ENCODE peak calls at places on chromosomes 4 and X, in four cellular contexts. E is activated T-cell treated with anti-CD3 and anti-CD28 coated beads, Interleukin-2, amount 50 U/mL, for 24 hours; U is NCI-H1417; G is BJ. P is an unnamed sample.

GRCh38 chr4:37891221-37892159 is 606 bp downstream of the TBC1D1 start:
- DNase-seq in U (peak; percentile 65), E (peak; percentile 78), G (no peak), P (peak; percentile 32)

GRCh38 chr4:145566086-145566708 is 53.0 kb upstream of the MMAA start:
- DNase-seq in U (no peak), E (no peak), G (no peak), P (no peak)

GRCh38 chr4:141056473-141056872 is 76.8 kb downstream of the RNF150 start:
- DNase-seq in G (no peak), E (no peak), U (no peak), P (no peak)

GRCh38 chr4:21954406-21954805 is 5.8 kb upstream of the KCNIP4 start:
- DNase-seq in E (no peak), G (no peak), U (no peak), P (no peak)

GRCh38 chr4:84855774-84856173 is 110.7 kb downstream of the WDFY3 start:
- DNase-seq in G (no peak), E (no peak), U (no peak), P (peak; percentile 42)

GRCh38 chrX:727738-728621 is 97.4 kb downstream of the SHOX start:
- DNase-seq in G (no peak), E (no peak), U (no peak), P (no peak)

GRCh38 chr4:10090467-10091250 is 25.9 kb downstream of the WDR1 start:
- DNase-seq in U (no peak), E (no peak), G (no peak), P (no peak)

GRCh38 chrX:38513087-38513742 is 48.1 kb upstream of the TSPAN7 start:
- DNase-seq in G (no peak), E (no peak), U (no peak), P (no peak)